ENCODE peak calls at places on chromosome 14, in four cellular contexts. One of them, this sample, is unnamed.

GRCh38 chr14:72600551-72601330 is 293.2 kb downstream of the DPF3 start:
- DNase-seq in GM12891: no peak
- DNase-seq in SK-N-SH: no peak
- DNase-seq in stimulated activated CD4-positive, alpha-beta T cell treated with anti-CD3 and anti-CD28 coated beads, Interleukin-15, amount 100 ng/mL, for 48 hours: no peak
- DNase-seq in this sample: no peak

GRCh38 chr14:49173765-49174373 is 412.3 kb downstream of the RPS29 start:
- DNase-seq in stimulated activated CD4-positive, alpha-beta T cell treated with anti-CD3 and anti-CD28 coated beads, Interleukin-15, amount 100 ng/mL, for 48 hours: peak
- DNase-seq in SK-N-SH: peak
- DNase-seq in GM12891: peak
- DNase-seq in this sample: peak

GRCh38 chr14:77158175-77158908 is 16.8 kb upstream of the ZDHHC22 start:
- DNase-seq in GM12891: no peak
- DNase-seq in stimulated activated CD4-positive, alpha-beta T cell treated with anti-CD3 and anti-CD28 coated beads, Interleukin-15, amount 100 ng/mL, for 48 hours: no peak
- DNase-seq in SK-N-SH: peak
- DNase-seq in this sample: no peak

GRCh38 chr14:75724414-75725204 is 63.6 kb downstream of the TTLL5 start:
- DNase-seq in GM12891: no peak
- DNase-seq in stimulated activated CD4-positive, alpha-beta T cell treated with anti-CD3 and anti-CD28 coated beads, Interleukin-15, amount 100 ng/mL, for 48 hours: no peak
- DNase-seq in SK-N-SH: no peak
- DNase-seq in this sample: no peak

GRCh38 chr14:32075636-32076277 is 1.3 kb upstream of the ARHGAP5 start:
- DNase-seq in GM12891: no peak
- DNase-seq in SK-N-SH: peak
- DNase-seq in stimulated activated CD4-positive, alpha-beta T cell treated with anti-CD3 and anti-CD28 coated beads, Interleukin-15, amount 100 ng/mL, for 48 hours: no peak
- DNase-seq in this sample: no peak

GRCh38 chr14:65976771-65977170 is 509.4 kb upstream of the CCDC196 start:
- DNase-seq in GM12891: no peak
- DNase-seq in stimulated activated CD4-positive, alpha-beta T cell treated with anti-CD3 and anti-CD28 coated beads, Interleukin-15, amount 100 ng/mL, for 48 hours: no peak
- DNase-seq in SK-N-SH: no peak
- DNase-seq in this sample: no peak

GRCh38 chr14:53054457-53054856 is 98.7 kb downstream of the DDHD1 start:
- DNase-seq in SK-N-SH: no peak
- DNase-seq in stimulated activated CD4-positive, alpha-beta T cell treated with anti-CD3 and anti-CD28 coated beads, Interleukin-15, amount 100 ng/mL, for 48 hours: no peak
- DNase-seq in GM12891: no peak
- DNase-seq in this sample: no peak

GRCh38 chr14:91380610-91381371 is 36.8 kb downstream of the CCDC88C start:
- DNase-seq in stimulated activated CD4-positive, alpha-beta T cell treated with anti-CD3 and anti-CD28 coated beads, Interleukin-15, amount 100 ng/mL, for 48 hours: no peak
- DNase-seq in GM12891: no peak
- DNase-seq in SK-N-SH: no peak
- DNase-seq in this sample: no peak

GRCh38 chr14:89507521-89507920 is 90.5 kb upstream of the FOXN3 start:
- DNase-seq in GM12891: no peak
- DNase-seq in SK-N-SH: no peak
- DNase-seq in stimulated activated CD4-positive, alpha-beta T cell treated with anti-CD3 and anti-CD28 coated beads, Interleukin-15, amount 100 ng/mL, for 48 hours: no peak
- DNase-seq in this sample: no peak

GRCh38 chr14:32491413-32492016 is 162.4 kb downstream of the AKAP6 start:
- DNase-seq in stimulated activated CD4-positive, alpha-beta T cell treated with anti-CD3 and anti-CD28 coated beads, Interleukin-15, amount 100 ng/mL, for 48 hours: no peak
- DNase-seq in SK-N-SH: no peak
- DNase-seq in GM12891: no peak
- DNase-seq in this sample: no peak

GRCh38 chr14:88013750-88014349 is 8.9 kb downstream of the GPR65 start:
- DNase-seq in SK-N-SH: peak
- DNase-seq in stimulated activated CD4-positive, alpha-beta T cell treated with anti-CD3 and anti-CD28 coated beads, Interleukin-15, amount 100 ng/mL, for 48 hours: no peak
- DNase-seq in GM12891: no peak
- DNase-seq in this sample: peak

GRCh38 chr14:103194256-103195045 is 71.2 kb downstream of the TNFAIP2 start:
- DNase-seq in GM12891: no peak
- DNase-seq in stimulated activated CD4-positive, alpha-beta T cell treated with anti-CD3 and anti-CD28 coated beads, Interleukin-15, amount 100 ng/mL, for 48 hours: no peak
- DNase-seq in SK-N-SH: no peak
- DNase-seq in this sample: no peak

GRCh38 chr14:66507181-66507721 is 696 bp upstream of the GPHN start:
- DNase-seq in stimulated activated CD4-positive, alpha-beta T cell treated with anti-CD3 and anti-CD28 coated beads, Interleukin-15, amount 100 ng/mL, for 48 hours: peak
- DNase-seq in GM12891: no peak
- DNase-seq in SK-N-SH: no peak
- DNase-seq in this sample: no peak

GRCh38 chr14:37091651-37092050 is 80.8 kb downstream of the SLC25A21 start:
- DNase-seq in stimulated activated CD4-positive, alpha-beta T cell treated with anti-CD3 and anti-CD28 coated beads, Interleukin-15, amount 100 ng/mL, for 48 hours: no peak
- DNase-seq in SK-N-SH: no peak
- DNase-seq in GM12891: no peak
- DNase-seq in this sample: no peak

GRCh38 chr14:21234112-21234511 is 35.1 kb downstream of the HNRNPC start:
- DNase-seq in GM12891: no peak
- DNase-seq in stimulated activated CD4-positive, alpha-beta T cell treated with anti-CD3 and anti-CD28 coated beads, Interleukin-15, amount 100 ng/mL, for 48 hours: no peak
- DNase-seq in SK-N-SH: no peak
- DNase-seq in this sample: no peak

GRCh38 chr14:59543873-59544272 is 32.7 kb downstream of the CCDC175 start:
- DNase-seq in GM12891: no peak
- DNase-seq in SK-N-SH: no peak
- DNase-seq in stimulated activated CD4-positive, alpha-beta T cell treated with anti-CD3 and anti-CD28 coated beads, Interleukin-15, amount 100 ng/mL, for 48 hours: no peak
- DNase-seq in this sample: no peak

GRCh38 chr14:73743431-73743931 is 29.3 kb upstream of the PNMA1 start:
- DNase-seq in GM12891: peak
- DNase-seq in SK-N-SH: no peak
- DNase-seq in stimulated activated CD4-positive, alpha-beta T cell treated with anti-CD3 and anti-CD28 coated beads, Interleukin-15, amount 100 ng/mL, for 48 hours: no peak
- DNase-seq in this sample: peak

GRCh38 chr14:90517431-90517841 is 120.6 kb downstream of the CALM1 start:
- DNase-seq in SK-N-SH: no peak
- DNase-seq in stimulated activated CD4-positive, alpha-beta T cell treated with anti-CD3 and anti-CD28 coated beads, Interleukin-15, amount 100 ng/mL, for 48 hours: no peak
- DNase-seq in GM12891: no peak
- DNase-seq in this sample: no peak

GRCh38 chr14:101352567-101352966 is 208.7 kb upstream of the DIO3 start:
- DNase-seq in GM12891: no peak
- DNase-seq in stimulated activated CD4-positive, alpha-beta T cell treated with anti-CD3 and anti-CD28 coated beads, Interleukin-15, amount 100 ng/mL, for 48 hours: no peak
- DNase-seq in SK-N-SH: no peak
- DNase-seq in this sample: no peak

GRCh38 chr14:103594265-103594664 is 31.5 kb downstream of the COA8 start:
- DNase-seq in SK-N-SH: no peak
- DNase-seq in GM12891: no peak
- DNase-seq in stimulated activated CD4-positive, alpha-beta T cell treated with anti-CD3 and anti-CD28 coated beads, Interleukin-15, amount 100 ng/mL, for 48 hours: no peak
- DNase-seq in this sample: no peak

GRCh38 chr14:74867673-74868072 is 8.3 kb downstream of the PROX2 start:
- DNase-seq in stimulated activated CD4-positive, alpha-beta T cell treated with anti-CD3 and anti-CD28 coated beads, Interleukin-15, amount 100 ng/mL, for 48 hours: no peak
- DNase-seq in SK-N-SH: peak
- DNase-seq in GM12891: no peak
- DNase-seq in this sample: no peak

GRCh38 chr14:23899788-23900187 is 53.8 kb upstream of the DHRS4 start:
- DNase-seq in SK-N-SH: no peak
- DNase-seq in GM12891: no peak
- DNase-seq in stimulated activated CD4-positive, alpha-beta T cell treated with anti-CD3 and anti-CD28 coated beads, Interleukin-15, amount 100 ng/mL, for 48 hours: no peak
- DNase-seq in this sample: no peak

GRCh38 chr14:61498811-61499210 is 177.4 kb downstream of the PRKCH start:
- DNase-seq in SK-N-SH: no peak
- DNase-seq in GM12891: no peak
- DNase-seq in stimulated activated CD4-positive, alpha-beta T cell treated with anti-CD3 and anti-CD28 coated beads, Interleukin-15, amount 100 ng/mL, for 48 hours: no peak
- DNase-seq in this sample: no peak

GRCh38 chr14:34665785-34666425 is 36.0 kb upstream of the SNX6 start:
- DNase-seq in stimulated activated CD4-positive, alpha-beta T cell treated with anti-CD3 and anti-CD28 coated beads, Interleukin-15, amount 100 ng/mL, for 48 hours: no peak
- DNase-seq in SK-N-SH: no peak
- DNase-seq in GM12891: no peak
- DNase-seq in this sample: no peak

GRCh38 chr14:39977198-39977597 is 545.0 kb upstream of the FBXO33 start:
- DNase-seq in SK-N-SH: no peak
- DNase-seq in stimulated activated CD4-positive, alpha-beta T cell treated with anti-CD3 and anti-CD28 coated beads, Interleukin-15, amount 100 ng/mL, for 48 hours: no peak
- DNase-seq in GM12891: no peak
- DNase-seq in this sample: no peak

GRCh38 chr14:26702721-26703250 is 105.0 kb upstream of the NOVA1 start:
- DNase-seq in SK-N-SH: no peak
- DNase-seq in stimulated activated CD4-positive, alpha-beta T cell treated with anti-CD3 and anti-CD28 coated beads, Interleukin-15, amount 100 ng/mL, for 48 hours: no peak
- DNase-seq in GM12891: no peak
- DNase-seq in this sample: no peak

GRCh38 chr14:99413972-99414371 is 66.7 kb downstream of the SETD3 start:
- DNase-seq in stimulated activated CD4-positive, alpha-beta T cell treated with anti-CD3 and anti-CD28 coated beads, Interleukin-15, amount 100 ng/mL, for 48 hours: no peak
- DNase-seq in GM12891: no peak
- DNase-seq in SK-N-SH: no peak
- DNase-seq in this sample: no peak

GRCh38 chr14:81153187-81153586 is 67.6 kb downstream of the GTF2A1 start:
- DNase-seq in GM12891: no peak
- DNase-seq in stimulated activated CD4-positive, alpha-beta T cell treated with anti-CD3 and anti-CD28 coated beads, Interleukin-15, amount 100 ng/mL, for 48 hours: no peak
- DNase-seq in SK-N-SH: no peak
- DNase-seq in this sample: no peak

This sample was measured in GM12892.